ENCODE peak calls at places on chromosomes 16 and 17, in eight cellular contexts. S is NCI-H1092, R is erythroblast, P is KBM-7, Y is osteocyte, C is T47D, H is germinal center, N is HFFc6. Q is an unnamed sample.

GRCh38 chr16:69724981-69725479 is 1.3 kb downstream of the NQO1 start:
- DNase-seq in S (no peak), R (no peak), P (no peak), Y (no peak), C (no peak), H (no peak), N (no peak), Q (no peak)

GRCh38 chr17:79506150-79506870 is 104.5 kb downstream of the RBFOX3 start:
- DNase-seq in S (no peak), R (no peak), P (no peak), Y (no peak), C (no peak), H (no peak), N (no peak), Q (no peak)

GRCh38 chr16:65534121-65534528 is 412.3 kb upstream of the CDH11 start:
- DNase-seq in S (no peak), R (no peak), P (no peak), Y (no peak), C (no peak), H (no peak), N (peak), Q (no peak)

GRCh38 chr16:53695070-53695469 is 8.6 kb downstream of the RPGRIP1L start:
- DNase-seq in S (no peak), R (no peak), P (no peak), Y (no peak), C (no peak), H (no peak), N (peak), Q (no peak)

GRCh38 chr17:4499431-4500187 is 928 bp downstream of the SPNS2 start:
- DNase-seq in S (no peak), R (peak), P (peak), Y (no peak), C (no peak), H (peak), N (no peak), Q (peak)

GRCh38 chr17:45759761-45760160 is 24.4 kb upstream of the CRHR1 start:
- DNase-seq in S (no peak), R (no peak), P (no peak), Y (no peak), C (no peak), H (no peak), N (no peak), Q (no peak)

GRCh38 chr17:80339118-80339517 is 75.8 kb upstream of the ENDOV start:
- DNase-seq in S (no peak), R (no peak), P (no peak), Y (no peak), C (no peak), H (no peak), N (no peak), Q (no peak)

GRCh38 chr17:49197346-49197998 is 12.9 kb downstream of the GNGT2 start:
- DNase-seq in S (no peak), R (no peak), P (no peak), Y (no peak), C (no peak), H (no peak), N (no peak), Q (no peak)

GRCh38 chr16:74275031-74275636 is 21.5 kb upstream of the PSMD7 start:
- DNase-seq in S (no peak), R (peak), P (peak), Y (no peak), C (peak), H (no peak), N (peak), Q (peak)

GRCh38 chr16:909281-910000 is 61.3 kb downstream of the LMF1 start:
- DNase-seq in S (no peak), R (no peak), P (no peak), Y (no peak), C (no peak), H (no peak), N (no peak), Q (no peak)

GRCh38 chr16:5175263-5175662 is 77.7 kb upstream of the EEF2KMT start:
- DNase-seq in S (no peak), R (no peak), P (no peak), Y (no peak), C (no peak), H (no peak), N (no peak), Q (no peak)

GRCh38 chr17:3796110-3796821 is 4.7 kb downstream of the ITGAE start:
- DNase-seq in S (no peak), R (no peak), P (no peak), Y (no peak), C (no peak), H (peak), N (no peak), Q (no peak)

GRCh38 chr17:81258292-81258691 is 19.2 kb downstream of the NDUFAF8 start:
- DNase-seq in S (no peak), R (no peak), P (no peak), Y (no peak), C (no peak), H (no peak), N (no peak), Q (no peak)

GRCh38 chr16:87724490-87725291 is 41.1 kb downstream of the KLHDC4 start:
- DNase-seq in S (no peak), R (no peak), P (no peak), Y (no peak), C (no peak), H (peak), N (no peak), Q (no peak)

GRCh38 chr16:91484-91883 is 13.5 kb downstream of the MPG start:
- DNase-seq in S (peak), R (peak), P (no peak), Y (no peak), C (no peak), H (no peak), N (no peak), Q (no peak)

GRCh38 chr17:55284001-55284884 is 19.5 kb downstream of the HLF start:
- DNase-seq in S (no peak), R (no peak), P (no peak), Y (no peak), C (no peak), H (no peak), N (no peak), Q (no peak)

GRCh38 chr16:57755726-57756423 is 20.3 kb downstream of the KATNB1 start:
- DNase-seq in S (no peak), R (no peak), P (no peak), Y (no peak), C (no peak), H (no peak), N (no peak), Q (no peak)

GRCh38 chr16:144797-145252 is 6.4 kb upstream of the NPRL3 start:
- DNase-seq in S (no peak), R (no peak), P (no peak), Y (no peak), C (no peak), H (no peak), N (no peak), Q (no peak)

GRCh38 chr16:85349413-85350145 is 237.3 kb upstream of the CIBAR2 start:
- DNase-seq in S (peak), R (no peak), P (no peak), Y (no peak), C (no peak), H (no peak), N (no peak), Q (peak)

GRCh38 chr16:76653390-76654026 is 376.3 kb downstream of the CNTNAP4 start:
- DNase-seq in S (peak), R (peak), P (peak), Y (no peak), C (peak), H (no peak), N (peak), Q (peak)

GRCh38 chr17:58079300-58080033 is 3.8 kb upstream of the DYNLL2 start:
- DNase-seq in S (no peak), R (no peak), P (no peak), Y (peak), C (no peak), H (no peak), N (no peak), Q (no peak)

GRCh38 chr17:1588781-1589585 is 26.4 kb upstream of the PITPNA start:
- DNase-seq in S (no peak), R (peak), P (no peak), Y (no peak), C (no peak), H (no peak), N (no peak), Q (no peak)

GRCh38 chr16:87461466-87461975 is 31.3 kb downstream of the ZCCHC14 start:
- DNase-seq in S (peak), R (peak), P (no peak), Y (no peak), C (peak), H (peak), N (no peak), Q (no peak)

GRCh38 chr16:69830534-69831211 is 68.5 kb downstream of the WWP2 start:
- DNase-seq in S (no peak), R (no peak), P (no peak), Y (no peak), C (no peak), H (no peak), N (no peak), Q (no peak)

GRCh38 chr16:78962457-78962929 is 638.0 kb downstream of the MAF start:
- DNase-seq in S (no peak), R (no peak), P (no peak), Y (no peak), C (no peak), H (peak), N (no peak), Q (no peak)

GRCh38 chr17:7138800-7139381 is 24.3 kb upstream of the ASGR2 start:
- DNase-seq in S (no peak), R (no peak), P (no peak), Y (no peak), C (no peak), H (no peak), N (no peak), Q (no peak)

GRCh38 chr16:51327001-51327400 is 175.9 kb upstream of the SALL1 start:
- DNase-seq in S (no peak), R (no peak), P (no peak), Y (no peak), C (no peak), H (no peak), N (peak), Q (no peak)

GRCh38 chr17:62724398-62725146 is 83.5 kb downstream of the MARCHF10 start:
- DNase-seq in S (no peak), R (no peak), P (peak), Y (no peak), C (no peak), H (peak), N (no peak), Q (no peak)

GRCh38 chr17:38550661-38551060 is 55.1 kb downstream of the SRCIN1 start:
- DNase-seq in S (no peak), R (peak), P (no peak), Y (no peak), C (no peak), H (no peak), N (peak), Q (no peak)

GRCh38 chr17:70905796-70906195 is 736.5 kb downstream of the KCNJ2 start:
- DNase-seq in S (no peak), R (no peak), P (peak), Y (no peak), C (no peak), H (no peak), N (peak), Q (no peak)

GRCh38 chr16:68370921-68371651 is 60.3 kb downstream of the PRMT7 start:
- DNase-seq in S (peak), R (no peak), P (no peak), Y (no peak), C (no peak), H (no peak), N (no peak), Q (no peak)

GRCh38 chr16:30769379-30770089 is 7.4 kb downstream of the RNF40 start:
- DNase-seq in S (no peak), R (no peak), P (no peak), Y (no peak), C (no peak), H (peak), N (no peak), Q (no peak)

GRCh38 chr17:82012482-82013295 is 10.0 kb downstream of the CENPX start:
- DNase-seq in S (no peak), R (no peak), P (no peak), Y (no peak), C (no peak), H (no peak), N (peak), Q (peak)

GRCh38 chr16:813204-813915 is 12.8 kb upstream of the GNG13 start:
- DNase-seq in S (no peak), R (peak), P (peak), Y (no peak), C (no peak), H (peak), N (peak), Q (peak)

GRCh38 chr17:41962768-41963434 is 3.7 kb upstream of the CNP start:
- DNase-seq in S (peak), R (peak), P (peak), Y (peak), C (peak), H (peak), N (peak), Q (peak)

GRCh38 chr16:47617732-47618131 is 156.6 kb downstream of the PHKB start:
- DNase-seq in S (no peak), R (no peak), P (no peak), Y (no peak), C (no peak), H (no peak), N (no peak), Q (no peak)

GRCh38 chr17:39134878-39135277 is 16.6 kb downstream of the PLXDC1 start:
- DNase-seq in S (no peak), R (no peak), P (no peak), Y (no peak), C (no peak), H (no peak), N (peak), Q (no peak)

GRCh38 chr17:34171245-34171818 is 83.8 kb upstream of the CCL2 start:
- DNase-seq in S (peak), R (peak), P (peak), Y (no peak), C (peak), H (peak), N (peak), Q (peak)

GRCh38 chr17:6597727-6598126 is 41.4 kb upstream of the PITPNM3 start:
- DNase-seq in S (no peak), R (no peak), P (no peak), Y (no peak), C (no peak), H (no peak), N (no peak), Q (no peak)